ENCODE peak calls at places on chromosomes 11 and 22, in four cellular contexts. One of them, this sample, is unnamed.

GRCh38 chr11:117265745-117266144 is 25.4 kb upstream of the BACE1-AS start:
- DNase-seq in fibroblast of pulmonary artery: no peak
- DNase-seq in dermis blood vessel endothelial cell: no peak
- DNase-seq in HEK293T: no peak
- DNase-seq in this sample: no peak

GRCh38 chr11:856397-856796 is 13.7 kb downstream of the TSPAN4 start:
- DNase-seq in HEK293T: no peak
- DNase-seq in dermis blood vessel endothelial cell: no peak
- DNase-seq in fibroblast of pulmonary artery: no peak
- DNase-seq in this sample: no peak

GRCh38 chr11:72010529-72011233 is 12.0 kb downstream of the IL18BP start:
- DNase-seq in fibroblast of pulmonary artery: no peak
- DNase-seq in dermis blood vessel endothelial cell: no peak
- DNase-seq in HEK293T: no peak
- DNase-seq in this sample: no peak

GRCh38 chr22:40463017-40463631 is 92.7 kb downstream of the SGSM3 start:
- DNase-seq in dermis blood vessel endothelial cell: no peak
- DNase-seq in fibroblast of pulmonary artery: no peak
- DNase-seq in HEK293T: no peak
- DNase-seq in this sample: no peak

GRCh38 chr11:28697920-28698827 is 590.0 kb downstream of the METTL15 start:
- DNase-seq in dermis blood vessel endothelial cell: peak
- DNase-seq in HEK293T: peak
- DNase-seq in fibroblast of pulmonary artery: peak
- DNase-seq in this sample: peak

GRCh38 chr11:126046796-126047195 is 15.9 kb downstream of the CDON start:
- DNase-seq in dermis blood vessel endothelial cell: peak
- DNase-seq in HEK293T: no peak
- DNase-seq in fibroblast of pulmonary artery: no peak
- DNase-seq in this sample: no peak

GRCh38 chr22:23203452-23204124 is 23.3 kb downstream of the BCR start:
- DNase-seq in fibroblast of pulmonary artery: no peak
- DNase-seq in HEK293T: no peak
- DNase-seq in dermis blood vessel endothelial cell: no peak
- DNase-seq in this sample: no peak

GRCh38 chr11:116958246-116958645 is 120.8 kb upstream of the APOA1 start:
- DNase-seq in fibroblast of pulmonary artery: no peak
- DNase-seq in dermis blood vessel endothelial cell: no peak
- DNase-seq in HEK293T: no peak
- DNase-seq in this sample: no peak

GRCh38 chr11:83002047-83002446 is 69.7 kb downstream of the RAB30 start:
- DNase-seq in HEK293T: no peak
- DNase-seq in fibroblast of pulmonary artery: peak
- DNase-seq in dermis blood vessel endothelial cell: peak
- DNase-seq in this sample: no peak

GRCh38 chr11:69352181-69352580 is 58.2 kb downstream of the MYEOV start:
- DNase-seq in HEK293T: no peak
- DNase-seq in dermis blood vessel endothelial cell: peak
- DNase-seq in fibroblast of pulmonary artery: no peak
- DNase-seq in this sample: no peak

GRCh38 chr11:64885367-64886286 is 7.2 kb upstream of the EHD1 start:
- DNase-seq in dermis blood vessel endothelial cell: peak
- DNase-seq in HEK293T: no peak
- DNase-seq in fibroblast of pulmonary artery: peak
- DNase-seq in this sample: no peak

GRCh38 chr11:35740061-35740824 is 77.7 kb downstream of the TRIM44 start:
- DNase-seq in dermis blood vessel endothelial cell: peak
- DNase-seq in fibroblast of pulmonary artery: no peak
- DNase-seq in HEK293T: no peak
- DNase-seq in this sample: no peak

GRCh38 chr11:44702897-44703296 is 23.9 kb upstream of the TSPAN18 start:
- DNase-seq in HEK293T: no peak
- DNase-seq in fibroblast of pulmonary artery: peak
- DNase-seq in dermis blood vessel endothelial cell: peak
- DNase-seq in this sample: no peak

GRCh38 chr11:65498727-65498976 is 193 bp upstream of the MALAT1 start:
- DNase-seq in dermis blood vessel endothelial cell: no peak
- DNase-seq in fibroblast of pulmonary artery: no peak
- DNase-seq in HEK293T: no peak
- DNase-seq in this sample: no peak

GRCh38 chr11:31340903-31341572 is 28.5 kb downstream of the DCDC1 start:
- DNase-seq in dermis blood vessel endothelial cell: peak
- DNase-seq in fibroblast of pulmonary artery: peak
- DNase-seq in HEK293T: peak
- DNase-seq in this sample: peak

GRCh38 chr11:79179087-79179486 is 261.7 kb downstream of the TENM4 start:
- DNase-seq in HEK293T: no peak
- DNase-seq in dermis blood vessel endothelial cell: no peak
- DNase-seq in fibroblast of pulmonary artery: no peak
- DNase-seq in this sample: no peak

GRCh38 chr11:6647282-6647679 is 8.3 kb downstream of the DCHS1 start:
- DNase-seq in dermis blood vessel endothelial cell: peak
- DNase-seq in fibroblast of pulmonary artery: peak
- DNase-seq in HEK293T: no peak
- DNase-seq in this sample: no peak

GRCh38 chr11:86003654-86004053 is 65.2 kb downstream of the PICALM start:
- DNase-seq in dermis blood vessel endothelial cell: no peak
- DNase-seq in HEK293T: no peak
- DNase-seq in fibroblast of pulmonary artery: no peak
- DNase-seq in this sample: no peak

GRCh38 chr11:45646275-45646970 is 19.0 kb downstream of the CHST1 start:
- DNase-seq in HEK293T: no peak
- DNase-seq in dermis blood vessel endothelial cell: peak
- DNase-seq in fibroblast of pulmonary artery: peak
- DNase-seq in this sample: no peak

GRCh38 chr11:14418801-14419417 is 59.9 kb upstream of the RRAS2 start:
- DNase-seq in HEK293T: peak
- DNase-seq in dermis blood vessel endothelial cell: peak
- DNase-seq in fibroblast of pulmonary artery: peak
- DNase-seq in this sample: peak

GRCh38 chr11:68448604-68449011 is 11.9 kb upstream of the PPP6R3 start:
- DNase-seq in HEK293T: no peak
- DNase-seq in dermis blood vessel endothelial cell: no peak
- DNase-seq in fibroblast of pulmonary artery: no peak
- DNase-seq in this sample: no peak

GRCh38 chr11:109644158-109644557 is 222.2 kb downstream of the C11orf87 start:
- DNase-seq in dermis blood vessel endothelial cell: no peak
- DNase-seq in HEK293T: peak
- DNase-seq in fibroblast of pulmonary artery: peak
- DNase-seq in this sample: no peak

GRCh38 chr11:73830261-73830660 is 42.6 kb downstream of the MRPL48 start:
- DNase-seq in fibroblast of pulmonary artery: no peak
- DNase-seq in HEK293T: no peak
- DNase-seq in dermis blood vessel endothelial cell: no peak
- DNase-seq in this sample: no peak

GRCh38 chr22:46997311-46997970 is 235.0 kb downstream of the TBC1D22A start:
- DNase-seq in fibroblast of pulmonary artery: no peak
- DNase-seq in dermis blood vessel endothelial cell: no peak
- DNase-seq in HEK293T: no peak
- DNase-seq in this sample: no peak

GRCh38 chr22:25492950-25493790 is 71.3 kb upstream of the GRK3 start:
- DNase-seq in dermis blood vessel endothelial cell: no peak
- DNase-seq in HEK293T: no peak
- DNase-seq in fibroblast of pulmonary artery: no peak
- DNase-seq in this sample: no peak

GRCh38 chr11:30046211-30046945 is 29.5 kb upstream of the KCNA4 start:
- DNase-seq in HEK293T: peak
- DNase-seq in fibroblast of pulmonary artery: no peak
- DNase-seq in dermis blood vessel endothelial cell: no peak
- DNase-seq in this sample: no peak

This sample was measured in HuH-7.5.